ENCODE peak calls at places on chromosomes 3 and 15, in nine cellular contexts. One of them, this sample, is unnamed.

GRCh38 chr15:85479071-85479647 is 98.8 kb downstream of the AKAP13 start:
- DNase-seq in PC-9: no peak
- DNase-seq in IMR-90: peak; percentile 62
- DNase-seq in SK-N-SH: peak; percentile 39
- DNase-seq in right cardiac atrium: no peak
- DNase-seq in keratinocyte: no peak
- DNase-seq in adrenal gland: no peak
- DNase-seq in Caco-2: no peak
- DNase-seq in NT2/D1: no peak
- DNase-seq in this sample: no peak

GRCh38 chr3:82461049-82461889 is 699.8 kb upstream of the GBE1 start:
- DNase-seq in PC-9: no peak
- DNase-seq in IMR-90: no peak
- DNase-seq in SK-N-SH: no peak
- DNase-seq in right cardiac atrium: no peak
- DNase-seq in keratinocyte: no peak
- DNase-seq in adrenal gland: no peak
- DNase-seq in Caco-2: no peak
- DNase-seq in NT2/D1: no peak
- DNase-seq in this sample: no peak

GRCh38 chr3:189714991-189715961 is 84.1 kb downstream of the TP63 start:
- DNase-seq in PC-9: no peak
- DNase-seq in IMR-90: peak; percentile 74
- DNase-seq in SK-N-SH: no peak
- DNase-seq in right cardiac atrium: no peak
- DNase-seq in keratinocyte: no peak
- DNase-seq in adrenal gland: no peak
- DNase-seq in Caco-2: no peak
- DNase-seq in NT2/D1: no peak
- DNase-seq in this sample: no peak

GRCh38 chr3:112967828-112968227 is 7.1 kb downstream of the CD200R1 start:
- DNase-seq in PC-9: no peak
- DNase-seq in IMR-90: no peak
- DNase-seq in SK-N-SH: no peak
- DNase-seq in right cardiac atrium: no peak
- DNase-seq in keratinocyte: no peak
- DNase-seq in adrenal gland: no peak
- DNase-seq in Caco-2: no peak
- DNase-seq in NT2/D1: no peak
- DNase-seq in this sample: no peak

GRCh38 chr3:13266651-13267347 is 153.3 kb downstream of the NUP210 start:
- DNase-seq in PC-9: no peak
- DNase-seq in IMR-90: no peak
- DNase-seq in SK-N-SH: no peak
- DNase-seq in right cardiac atrium: no peak
- DNase-seq in keratinocyte: no peak
- DNase-seq in adrenal gland: no peak
- DNase-seq in Caco-2: no peak
- DNase-seq in NT2/D1: no peak
- DNase-seq in this sample: no peak

GRCh38 chr3:133292251-133292650 is 107.6 kb upstream of the BFSP2 start:
- DNase-seq in PC-9: no peak
- DNase-seq in IMR-90: no peak
- DNase-seq in SK-N-SH: no peak
- DNase-seq in right cardiac atrium: no peak
- DNase-seq in keratinocyte: no peak
- DNase-seq in adrenal gland: no peak
- DNase-seq in Caco-2: no peak
- DNase-seq in NT2/D1: no peak
- DNase-seq in this sample: no peak

GRCh38 chr3:197487911-197488391 is 67.8 kb downstream of the BDH1 start:
- DNase-seq in PC-9: peak; percentile 97
- DNase-seq in IMR-90: peak; percentile 94
- DNase-seq in SK-N-SH: no peak
- DNase-seq in right cardiac atrium: peak; percentile 64
- DNase-seq in keratinocyte: no peak
- DNase-seq in adrenal gland: peak; percentile 93
- DNase-seq in Caco-2: no peak
- DNase-seq in NT2/D1: no peak
- DNase-seq in this sample: no peak

GRCh38 chr15:99421172-99421656 is 144.6 kb upstream of the MEF2A start:
- DNase-seq in PC-9: no peak
- DNase-seq in IMR-90: peak; percentile 39
- DNase-seq in SK-N-SH: no peak
- DNase-seq in right cardiac atrium: no peak
- DNase-seq in keratinocyte: no peak
- DNase-seq in adrenal gland: no peak
- DNase-seq in Caco-2: peak; percentile 58
- DNase-seq in NT2/D1: peak; percentile 20
- DNase-seq in this sample: no peak

GRCh38 chr15:64574220-64574994 is 114.0 kb downstream of the ZNF609 start:
- DNase-seq in PC-9: peak; percentile 36
- DNase-seq in IMR-90: peak; percentile 75
- DNase-seq in SK-N-SH: peak; percentile 34
- DNase-seq in right cardiac atrium: no peak
- DNase-seq in keratinocyte: peak; percentile 63
- DNase-seq in adrenal gland: no peak
- DNase-seq in Caco-2: no peak
- DNase-seq in NT2/D1: no peak
- DNase-seq in this sample: no peak

GRCh38 chr3:100720423-100720822 is 11.1 kb downstream of the TFG start:
- DNase-seq in PC-9: no peak
- DNase-seq in IMR-90: no peak
- DNase-seq in SK-N-SH: no peak
- DNase-seq in right cardiac atrium: no peak
- DNase-seq in keratinocyte: no peak
- DNase-seq in adrenal gland: no peak
- DNase-seq in Caco-2: no peak
- DNase-seq in NT2/D1: no peak
- DNase-seq in this sample: no peak

GRCh38 chr15:65312400-65312916 is 8.0 kb downstream of the RNU5B-1 start:
- DNase-seq in PC-9: no peak
- DNase-seq in IMR-90: no peak
- DNase-seq in SK-N-SH: peak; percentile 77
- DNase-seq in right cardiac atrium: peak; percentile 79
- DNase-seq in keratinocyte: no peak
- DNase-seq in adrenal gland: peak; percentile 77
- DNase-seq in Caco-2: no peak
- DNase-seq in NT2/D1: no peak
- DNase-seq in this sample: no peak

GRCh38 chr3:143975549-143976152 is 4.0 kb downstream of the DIPK2A start:
- DNase-seq in PC-9: no peak
- DNase-seq in IMR-90: peak; percentile 81
- DNase-seq in SK-N-SH: no peak
- DNase-seq in right cardiac atrium: no peak
- DNase-seq in keratinocyte: no peak
- DNase-seq in adrenal gland: no peak
- DNase-seq in Caco-2: no peak
- DNase-seq in NT2/D1: no peak
- DNase-seq in this sample: no peak

GRCh38 chr3:71444028-71444860 is 139.3 kb downstream of the FOXP1 start:
- DNase-seq in PC-9: no peak
- DNase-seq in IMR-90: peak; percentile 90
- DNase-seq in SK-N-SH: peak; percentile 73
- DNase-seq in right cardiac atrium: peak; percentile 68
- DNase-seq in keratinocyte: peak; percentile 79
- DNase-seq in adrenal gland: peak; percentile 36
- DNase-seq in Caco-2: no peak
- DNase-seq in NT2/D1: no peak
- DNase-seq in this sample: peak; percentile 73

GRCh38 chr3:70880416-70880815 is 568.0 kb upstream of the MDFIC2 start:
- DNase-seq in PC-9: no peak
- DNase-seq in IMR-90: no peak
- DNase-seq in SK-N-SH: no peak
- DNase-seq in right cardiac atrium: no peak
- DNase-seq in keratinocyte: no peak
- DNase-seq in adrenal gland: no peak
- DNase-seq in Caco-2: no peak
- DNase-seq in NT2/D1: no peak
- DNase-seq in this sample: no peak

GRCh38 chr15:66085128-66085527 is 168.4 kb downstream of the MEGF11 start:
- DNase-seq in PC-9: no peak
- DNase-seq in IMR-90: no peak
- DNase-seq in SK-N-SH: no peak
- DNase-seq in right cardiac atrium: no peak
- DNase-seq in keratinocyte: no peak
- DNase-seq in adrenal gland: no peak
- DNase-seq in Caco-2: no peak
- DNase-seq in NT2/D1: no peak
- DNase-seq in this sample: no peak

GRCh38 chr3:136819784-136820640 is 1.1 kb downstream of the SLC35G2 start:
- DNase-seq in PC-9: peak; percentile 47
- DNase-seq in IMR-90: peak; percentile 69
- DNase-seq in SK-N-SH: peak; percentile 52
- DNase-seq in right cardiac atrium: peak; percentile 82
- DNase-seq in keratinocyte: no peak
- DNase-seq in adrenal gland: peak; percentile 81
- DNase-seq in Caco-2: peak; percentile 62
- DNase-seq in NT2/D1: peak; percentile 42
- DNase-seq in this sample: no peak

GRCh38 chr3:81105761-81106160 is 655.7 kb downstream of the GBE1 start:
- DNase-seq in PC-9: no peak
- DNase-seq in IMR-90: no peak
- DNase-seq in SK-N-SH: no peak
- DNase-seq in right cardiac atrium: no peak
- DNase-seq in keratinocyte: no peak
- DNase-seq in adrenal gland: no peak
- DNase-seq in Caco-2: no peak
- DNase-seq in NT2/D1: no peak
- DNase-seq in this sample: no peak

GRCh38 chr15:62164500-62165028 is 521 bp downstream of the C2CD4B start:
- DNase-seq in PC-9: no peak
- DNase-seq in IMR-90: no peak
- DNase-seq in SK-N-SH: peak; percentile 75
- DNase-seq in right cardiac atrium: peak; percentile 62
- DNase-seq in keratinocyte: no peak
- DNase-seq in adrenal gland: no peak
- DNase-seq in Caco-2: no peak
- DNase-seq in NT2/D1: no peak
- DNase-seq in this sample: no peak

GRCh38 chr15:62165029-62165792 is at the start of gene C2CD4B:
- DNase-seq in PC-9: no peak
- DNase-seq in IMR-90: no peak
- DNase-seq in SK-N-SH: peak; percentile 58
- DNase-seq in right cardiac atrium: peak; percentile 85
- DNase-seq in keratinocyte: no peak
- DNase-seq in adrenal gland: peak; percentile 36
- DNase-seq in Caco-2: peak; percentile 72
- DNase-seq in NT2/D1: no peak
- DNase-seq in this sample: no peak

GRCh38 chr15:62163397-62163796 is 1.7 kb downstream of the C2CD4B start:
- DNase-seq in PC-9: no peak
- DNase-seq in IMR-90: no peak
- DNase-seq in SK-N-SH: no peak
- DNase-seq in right cardiac atrium: no peak
- DNase-seq in keratinocyte: no peak
- DNase-seq in adrenal gland: no peak
- DNase-seq in Caco-2: no peak
- DNase-seq in NT2/D1: no peak
- DNase-seq in this sample: no peak

GRCh38 chr15:62165793-62166380 is 802 bp upstream of the C2CD4B start:
- DNase-seq in PC-9: no peak
- DNase-seq in IMR-90: no peak
- DNase-seq in SK-N-SH: no peak
- DNase-seq in right cardiac atrium: no peak
- DNase-seq in keratinocyte: no peak
- DNase-seq in adrenal gland: no peak
- DNase-seq in Caco-2: no peak
- DNase-seq in NT2/D1: no peak
- DNase-seq in this sample: no peak

DNA sequence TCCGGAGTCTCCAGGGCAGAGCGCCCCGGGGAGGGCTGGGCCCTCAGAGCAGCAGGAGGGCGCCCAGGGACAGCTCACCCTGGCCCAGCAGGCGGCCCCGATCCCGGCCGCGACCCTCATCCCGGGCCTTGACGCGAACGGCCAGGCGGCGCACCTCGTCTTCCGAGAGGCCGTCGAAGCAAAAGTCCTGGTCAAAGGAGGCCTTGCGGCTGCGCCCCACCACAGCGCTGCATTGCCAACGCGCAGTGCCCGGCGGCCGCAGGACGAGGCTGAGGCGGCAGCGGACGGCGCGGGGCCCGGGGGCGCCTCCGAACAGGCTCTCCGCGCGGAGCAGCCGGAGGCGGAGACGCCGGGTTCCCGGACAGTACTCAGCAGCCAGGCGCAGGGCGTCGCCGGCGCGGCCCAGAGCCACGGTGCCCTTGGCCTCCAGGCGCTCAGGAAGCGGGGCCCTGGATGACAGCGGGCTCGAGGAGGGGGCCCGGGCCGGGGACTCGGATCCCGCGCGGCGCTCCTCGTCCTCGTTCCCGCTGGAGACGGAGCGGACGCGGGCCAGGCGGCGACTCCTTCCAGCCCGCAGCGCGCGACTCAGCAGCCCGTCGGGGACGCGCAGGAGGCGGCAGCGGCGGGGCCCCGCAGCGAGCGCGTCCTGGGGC is 1.1 kb downstream of the C2CD4B start:
- DNase-seq in PC-9: no peak
- DNase-seq in IMR-90: no peak
- DNase-seq in SK-N-SH: peak; percentile 68
- DNase-seq in right cardiac atrium: peak; percentile 60
- DNase-seq in keratinocyte: no peak
- DNase-seq in adrenal gland: no peak
- DNase-seq in Caco-2: no peak
- DNase-seq in NT2/D1: no peak
- DNase-seq in this sample: no peak
- H3K27me3 ChIP-seq in PC-9: no peaks in the 10 kb centered on the region
- H3K27me3 ChIP-seq in IMR-90: peaks cover 51% of the 10 kb centered on the region
- H3K27me3 ChIP-seq in SK-N-SH: peaks cover 32% of the 10 kb centered on the region
- H3K27me3 ChIP-seq in right cardiac atrium: peaks cover 2% of the 10 kb centered on the region
- H3K27me3 ChIP-seq in keratinocyte: peaks cover 53% of the 10 kb centered on the region
- H3K27me3 ChIP-seq in adrenal gland: peaks cover 47% of the 10 kb centered on the region
- H3K27me3 ChIP-seq in Caco-2: no peaks in the 10 kb centered on the region
- H3K27me3 ChIP-seq in NT2/D1: peaks cover 55% of the 10 kb centered on the region
- H3K27me3 ChIP-seq in this sample: peaks cover 4% of the 10 kb centered on the region

GRCh38 chr3:128493221-128494151 is 485 bp upstream of the GATA2 start:
- DNase-seq in PC-9: no peak
- DNase-seq in IMR-90: no peak
- DNase-seq in SK-N-SH: peak; percentile 92
- DNase-seq in right cardiac atrium: peak; percentile 47
- DNase-seq in keratinocyte: no peak
- DNase-seq in adrenal gland: no peak
- DNase-seq in Caco-2: no peak
- DNase-seq in NT2/D1: no peak
- DNase-seq in this sample: peak; percentile 59
- H3K27me3 ChIP-seq in PC-9: no peaks in the 10 kb centered on the region
- H3K27me3 ChIP-seq in IMR-90: peaks cover 61% of the 10 kb centered on the region
- H3K27me3 ChIP-seq in SK-N-SH: peaks cover 23% of the 10 kb centered on the region
- H3K27me3 ChIP-seq in right cardiac atrium: no peaks in the 10 kb centered on the region
- H3K27me3 ChIP-seq in keratinocyte: peaks cover 95% of the 10 kb centered on the region
- H3K27me3 ChIP-seq in adrenal gland: peaks cover 71% of the 10 kb centered on the region
- H3K27me3 ChIP-seq in Caco-2: no peaks in the 10 kb centered on the region
- H3K27me3 ChIP-seq in NT2/D1: peaks cover 96% of the 10 kb centered on the region
- H3K27me3 ChIP-seq in this sample: peaks cover 53% of the 10 kb centered on the region

GRCh38 chr3:181709537-181710279 is 2.0 kb upstream of the SOX2 start:
- DNase-seq in PC-9: peak; percentile 48
- DNase-seq in IMR-90: peak; percentile 44
- DNase-seq in SK-N-SH: peak; percentile 72
- DNase-seq in right cardiac atrium: peak; percentile 89
- DNase-seq in keratinocyte: no peak
- DNase-seq in adrenal gland: peak; percentile 76
- DNase-seq in Caco-2: peak; percentile 65
- DNase-seq in NT2/D1: no peak
- DNase-seq in this sample: no peak
- H3K27me3 ChIP-seq in PC-9: peaks cover 22% of the 10 kb centered on the region
- H3K27me3 ChIP-seq in IMR-90: peaks cover 47% of the 10 kb centered on the region
- H3K27me3 ChIP-seq in SK-N-SH: peaks cover 14% of the 10 kb centered on the region
- H3K27me3 ChIP-seq in right cardiac atrium: peaks cover 2% of the 10 kb centered on the region
- H3K27me3 ChIP-seq in keratinocyte: peaks cover 66% of the 10 kb centered on the region
- H3K27me3 ChIP-seq in adrenal gland: peaks cover 100% of the 10 kb centered on the region
- H3K27me3 ChIP-seq in Caco-2: no peaks in the 10 kb centered on the region
- H3K27me3 ChIP-seq in NT2/D1: no peaks in the 10 kb centered on the region
- H3K27me3 ChIP-seq in this sample: peaks cover 37% of the 10 kb centered on the region

GRCh38 chr15:51738553-51738952 is 1.1 kb upstream of the LYSMD2 start:
- DNase-seq in PC-9: no peak
- DNase-seq in IMR-90: no peak
- DNase-seq in SK-N-SH: no peak
- DNase-seq in right cardiac atrium: no peak
- DNase-seq in keratinocyte: no peak
- DNase-seq in adrenal gland: no peak
- DNase-seq in Caco-2: no peak
- DNase-seq in NT2/D1: no peak
- DNase-seq in this sample: no peak
- H3K27me3 ChIP-seq in PC-9: no peaks in the 10 kb centered on the region
- H3K27me3 ChIP-seq in IMR-90: no peaks in the 10 kb centered on the region
- H3K27me3 ChIP-seq in SK-N-SH: no peaks in the 10 kb centered on the region
- H3K27me3 ChIP-seq in right cardiac atrium: no peaks in the 10 kb centered on the region
- H3K27me3 ChIP-seq in keratinocyte: no peaks in the 10 kb centered on the region
- H3K27me3 ChIP-seq in adrenal gland: no peaks in the 10 kb centered on the region
- H3K27me3 ChIP-seq in Caco-2: no peaks in the 10 kb centered on the region
- H3K27me3 ChIP-seq in NT2/D1: peaks cover 46% of the 10 kb centered on the region
- H3K27me3 ChIP-seq in this sample: no peaks in the 10 kb centered on the region

This sample was measured in ascending aorta.